ENCODE peak calls at places on chromosomes 7 and 10, in four cellular contexts. D, E, K and F are unnamed samples.
A peak's percentile ranks its signal among the peaks of the same experiment; 100 is the strongest.

GRCh38 chr7:142142702-142143101 is 31.2 kb downstream of the MGAM2 start:
- DNase-seq in K (no peak), D (no peak), E (no peak), F (no peak)

GRCh38 chr7:27151945-27152815 is at the start of gene HOXA3:
- DNase-seq in D (peak; percentile 63), K (no peak), E (no peak), F (peak; percentile 59)

GRCh38 chr7:35694161-35694783 is 663 bp downstream of the HERPUD2 start:
- DNase-seq in K (no peak), E (peak; percentile 47), D (no peak), F (peak; percentile 4)

GRCh38 chr10:128377364-128377987 is 251.3 kb upstream of the MKI67 start:
- DNase-seq in E (no peak), D (no peak), K (no peak), F (no peak)

GRCh38 chr7:44104880-44105771 is 981 bp downstream of the AEBP1 start:
- DNase-seq in E (no peak), K (no peak), D (peak; percentile 67), F (peak; percentile 46)

GRCh38 chr7:45027774-45028114 is 27.7 kb downstream of the CCM2 start:
- DNase-seq in E (no peak), D (no peak), K (no peak), F (no peak)

GRCh38 chr7:20306499-20306946 is 24.2 kb upstream of the ITGB8 start:
- DNase-seq in D (no peak), K (no peak), E (peak; percentile 68), F (no peak)

GRCh38 chr7:80829527-80829926 is 89.3 kb downstream of the SEMA3C start:
- DNase-seq in K (no peak), E (no peak), D (no peak), F (no peak)

GRCh38 chr10:132195366-132196075 is 8.8 kb downstream of the DPYSL4 start:
- DNase-seq in D (no peak), K (no peak), E (no peak), F (no peak)

GRCh38 chr7:51009716-51010496 is 227.2 kb upstream of the GRB10 start:
- DNase-seq in K (no peak), E (no peak), D (peak; percentile 37), F (peak; percentile 28)

GRCh38 chr10:104080762-104081161 is 4.9 kb downstream of the COL17A1 start:
- DNase-seq in D (no peak), K (no peak), E (peak; percentile 31), F (peak; percentile 26)

GRCh38 chr10:44636625-44637024 is 251.7 kb upstream of the CXCL12 start:
- DNase-seq in K (no peak), D (no peak), E (no peak), F (no peak)

GRCh38 chr10:68871105-68871711 is 29.9 kb upstream of the DDX50 start:
- DNase-seq in K (no peak), E (peak; percentile 60), D (no peak), F (peak; percentile 71)

GRCh38 chr10:6279540-6280267 is 77.0 kb downstream of the PFKFB3 start:
- DNase-seq in K (no peak), E (peak; percentile 40), D (no peak), F (peak; percentile 66)

GRCh38 chr7:28607799-28608198 is 195.5 kb downstream of the CREB5 start:
- DNase-seq in E (no peak), K (no peak), D (no peak), F (no peak)

GRCh38 chr10:20953120-20953519 is 56.0 kb upstream of the NEBL start:
- DNase-seq in K (no peak), D (no peak), E (no peak), F (no peak)

GRCh38 chr7:117302396-117302795 is 20.5 kb downstream of the WNT2 start:
- DNase-seq in E (no peak), D (no peak), K (no peak), F (no peak)

GRCh38 chr10:33414841-33415240 is 80.4 kb upstream of the NRP1 start:
- DNase-seq in K (no peak), D (no peak), E (no peak), F (peak; percentile 4)

GRCh38 chr10:82358486-82359097 is 483.6 kb downstream of the NRG3 start:
- DNase-seq in D (no peak), E (no peak), K (no peak), F (peak; percentile 6)

GRCh38 chr10:24360286-24361127 is 151.6 kb downstream of the KIAA1217 start:
- DNase-seq in E (peak; percentile 57), K (no peak), D (peak; percentile 71), F (peak; percentile 73)

GRCh38 chr10:21265622-21266021 is 259.9 kb downstream of the SKIDA1 start:
- DNase-seq in D (no peak), K (no peak), E (no peak), F (peak; percentile 24)

GRCh38 chr7:83824214-83824613 is 175.3 kb upstream of the SEMA3E start:
- DNase-seq in K (no peak), D (no peak), E (no peak), F (peak; percentile 2)

GRCh38 chr7:123661765-123662164 is 6.1 kb downstream of the LMOD2 start:
- DNase-seq in K (no peak), D (no peak), E (no peak), F (no peak)

GRCh38 chr7:17042211-17042610 is 160.4 kb upstream of the AGR3 start:
- DNase-seq in E (no peak), D (no peak), K (no peak), F (no peak)

GRCh38 chr10:49505589-49505988 is 33.3 kb downstream of the ERCC6 start:
- DNase-seq in K (no peak), D (no peak), E (no peak), F (no peak)

GRCh38 chr10:51804861-51805260 is 105.5 kb upstream of the CSTF2T start:
- DNase-seq in E (no peak), K (no peak), D (no peak), F (peak; percentile 84)

GRCh38 chr7:23356726-23357125 is 57.6 kb downstream of the MALSU1 start:
- DNase-seq in E (no peak), D (no peak), K (no peak), F (no peak)

GRCh38 chr7:111752022-111752582 is 189.8 kb upstream of the IMMP2L start:
- DNase-seq in D (peak; percentile 86), E (peak; percentile 87), K (no peak), F (peak; percentile 44)

GRCh38 chr7:70681847-70682350 is 450.0 kb upstream of the GALNT17 start:
- DNase-seq in D (no peak), E (no peak), K (peak; percentile 39), F (no peak)

GRCh38 chr7:69603937-69604494 is 5.7 kb downstream of the AUTS2 start:
- DNase-seq in E (no peak), K (peak; percentile 53), D (no peak), F (no peak)

GRCh38 chr7:45143616-45144015 is 14.0 kb upstream of the RAMP3 start:
- DNase-seq in K (no peak), E (no peak), D (no peak), F (peak; percentile 54)

GRCh38 chr7:98054585-98054984 is 52.1 kb upstream of the LMTK2 start:
- DNase-seq in E (no peak), K (no peak), D (no peak), F (no peak)

GRCh38 chr10:99981581-99982199 is 28.1 kb downstream of the DNMBP start:
- DNase-seq in K (no peak), E (no peak), D (no peak), F (no peak)

GRCh38 chr7:7323352-7323751 is 141.0 kb downstream of the C1GALT1 start:
- DNase-seq in D (no peak), K (peak; percentile 35), E (no peak), F (no peak)

GRCh38 chr10:69057261-69057950 is 30.5 kb upstream of the SRGN start:
- DNase-seq in K (no peak), D (peak; percentile 47), E (no peak), F (no peak)

GRCh38 chr10:116787893-116788665 is 45.7 kb upstream of the HSPA12A start:
- DNase-seq in K (no peak), D (peak; percentile 98), E (peak; percentile 62), F (peak; percentile 69)

GRCh38 chr10:61987951-61988379 is 86.5 kb downstream of the ARID5B start:
- DNase-seq in K (peak; percentile 97), D (no peak), E (no peak), F (peak; percentile 29)

GRCh38 chr7:108007280-108007679 is 4.3 kb upstream of the LAMB1 start:
- DNase-seq in D (no peak), K (no peak), E (no peak), F (no peak)

GRCh38 chr10:47401874-47402645 is 18.0 kb upstream of the ZNF488 start:
- DNase-seq in K (no peak), D (peak; percentile 47), E (no peak), F (no peak)

GRCh38 chr7:55133630-55134392 is 115.0 kb downstream of the EGFR start:
- DNase-seq in K (no peak), D (no peak), E (peak; percentile 74), F (peak; percentile 99)

GRCh38 chr10:11986593-11987216 is 55.9 kb downstream of the UPF2 start:
- DNase-seq in K (peak; percentile 48), D (peak; percentile 84), E (peak; percentile 87), F (peak; percentile 84)

GRCh38 chr10:11993834-11994468 is 48.7 kb downstream of the UPF2 start:
- DNase-seq in K (peak; percentile 15), E (no peak), D (no peak), F (no peak)

DNA sequence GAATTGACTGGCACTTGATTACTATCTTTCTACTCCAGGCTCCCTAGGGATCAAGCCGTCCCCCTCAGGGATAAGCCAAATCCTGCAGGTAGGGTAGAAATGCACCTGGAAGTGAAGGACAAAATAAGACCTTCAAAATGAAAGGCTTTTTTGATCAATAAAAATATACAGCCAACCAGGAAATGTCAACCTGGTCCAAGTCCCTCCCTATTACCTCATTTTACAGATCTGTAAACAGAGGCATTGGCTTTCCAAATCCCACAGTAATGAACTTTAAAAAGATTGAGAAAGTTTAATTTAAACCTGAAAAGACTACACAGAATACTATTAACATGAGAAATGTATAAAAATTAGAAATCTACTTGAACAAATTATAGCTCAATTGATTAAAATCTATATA is 53.7 kb downstream of the UPF2 start:
- DNase-seq in D (no peak), K (no peak), E (no peak), F (no peak)
- TF ChIP-seq CHD1 in D (no peak), K (no peak), E (no peak), F (no peak)

DNA sequence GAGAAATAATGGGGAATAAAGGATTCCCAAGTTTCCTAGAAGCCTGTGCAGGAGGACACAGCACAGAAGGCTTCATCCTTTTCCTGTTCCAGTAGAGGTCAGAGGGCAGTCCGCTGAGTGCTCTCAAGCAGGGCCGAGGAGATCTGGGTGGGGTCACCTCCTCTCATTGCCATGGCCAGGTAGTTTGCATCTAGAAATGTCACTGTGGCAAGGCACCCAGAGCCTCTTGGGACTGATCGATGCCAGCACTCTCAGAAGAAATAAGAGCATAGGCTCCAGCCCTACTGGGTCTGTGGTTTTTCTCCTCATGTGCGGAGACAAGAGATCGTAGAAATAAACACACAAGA is 7.9 kb downstream of the NUB1 start:
- DNase-seq in K (no peak), E (peak; percentile 54), D (no peak), F (no peak)
- TF ChIP-seq CHD1 in K (no peak), E (no peak), D (no peak), F (no peak)

GRCh38 chr7:2980406-2981102 is 63.1 kb downstream of the CARD11 start:
- DNase-seq in E (no peak), D (no peak), K (no peak), F (no peak)
- TF ChIP-seq CHD1 in E (no peak), D (no peak), K (no peak), F (no peak)

GRCh38 chr10:71726673-71727428 is 7.3 kb upstream of the C10orf105 start:
- DNase-seq in E (no peak), K (peak; percentile 69), D (no peak), F (no peak)
- TF ChIP-seq CHD1 in E (no peak), K (no peak), D (no peak), F (no peak)

GRCh38 chr10:78411716-78412115 is 378.1 kb downstream of the RPS24 start:
- DNase-seq in D (no peak), E (no peak), K (no peak), F (no peak)
- TF ChIP-seq CHD1 in D (no peak), E (no peak), K (no peak), F (no peak)